ENCODE peak calls at places on chromosomes 5 and 9, in six cellular contexts. H is fibroblast of mammary gland, L is MM.1S, M is B cell, J is Peyer's patch, U is HCT116. I is an unnamed sample.

GRCh38 chr5:64869419-64869818 is 100.7 kb downstream of the CWC27 start:
- DNase-seq in H (peak), J (no peak), M (no peak), L (no peak), U (peak), I (no peak)

GRCh38 chr9:93620041-93620506 is 43.7 kb downstream of the PHF2 start:
- DNase-seq in L (no peak), U (no peak), J (peak), H (no peak), M (no peak), I (no peak)

GRCh38 chr5:135230326-135230925 is 168.6 kb downstream of the MACROH2A1 start:
- DNase-seq in M (no peak), H (peak), L (no peak), J (no peak), U (no peak), I (peak)

GRCh38 chr5:57002959-57003485 is 51.1 kb upstream of the MIER3 start:
- DNase-seq in M (no peak), U (no peak), H (no peak), L (no peak), J (no peak), I (no peak)

GRCh38 chr5:170752257-170753215 is 31.0 kb upstream of the GABRP start:
- DNase-seq in M (no peak), H (no peak), J (no peak), U (no peak), L (no peak), I (no peak)

GRCh38 chr9:70168521-70168920 is 90.3 kb upstream of the SMC5 start:
- DNase-seq in L (no peak), U (no peak), J (no peak), M (no peak), H (no peak), I (no peak)

GRCh38 chr5:37740331-37741066 is 99.3 kb downstream of the GDNF start:
- DNase-seq in H (peak), U (no peak), L (no peak), J (no peak), M (no peak), I (no peak)

GRCh38 chr5:95244479-95244878 is 40.4 kb downstream of the MCTP1 start:
- DNase-seq in M (no peak), L (no peak), J (no peak), H (no peak), U (no peak), I (no peak)

GRCh38 chr5:136666970-136667620 is 301.8 kb upstream of the TRPC7 start:
- DNase-seq in L (no peak), H (no peak), M (no peak), J (no peak), U (no peak), I (no peak)

GRCh38 chr9:120531683-120532300 is 48.2 kb downstream of the CDK5RAP2 start:
- DNase-seq in J (no peak), U (peak), L (peak), M (no peak), H (peak), I (peak)

GRCh38 chr5:17114233-17114632 is 103.2 kb upstream of the BASP1 start:
- DNase-seq in M (no peak), U (no peak), H (no peak), J (no peak), L (no peak), I (no peak)

GRCh38 chr5:82356808-82357671 is 78.9 kb upstream of the RPS23 start:
- DNase-seq in M (no peak), L (peak), H (peak), J (peak), U (peak), I (peak)

GRCh38 chr5:148620696-148621095 is 33.6 kb downstream of the HTR4 start:
- DNase-seq in J (no peak), L (peak), H (no peak), M (no peak), U (no peak), I (peak)

GRCh38 chr5:174307656-174308271 is 262.3 kb downstream of the NSG2 start:
- DNase-seq in L (no peak), H (no peak), M (no peak), U (no peak), J (no peak), I (no peak)

GRCh38 chr9:86389648-86390047 is 35.4 kb upstream of the TUT7 start:
- DNase-seq in U (no peak), M (no peak), J (no peak), H (no peak), L (no peak), I (no peak)

GRCh38 chr9:26565131-26565530 is 327.5 kb downstream of the CAAP1 start:
- DNase-seq in H (no peak), U (no peak), L (no peak), M (no peak), J (no peak), I (no peak)

GRCh38 chr9:22002038-22002437 is 7.1 kb downstream of the CDKN2B start:
- DNase-seq in L (no peak), M (no peak), H (no peak), U (no peak), J (no peak), I (no peak)

GRCh38 chr5:139543423-139543991 is 17.6 kb upstream of the UBE2D2 start:
- DNase-seq in H (no peak), U (no peak), L (peak), M (peak), J (peak), I (peak)

GRCh38 chr5:4082966-4083564 is 487.4 kb downstream of the IRX1 start:
- DNase-seq in U (no peak), L (no peak), J (no peak), H (peak), M (no peak), I (no peak)

GRCh38 chr5:137632716-137633115 is 103.2 kb downstream of the KLHL3 start:
- DNase-seq in L (no peak), J (no peak), M (no peak), H (no peak), U (no peak), I (no peak)

GRCh38 chr5:20102291-20102690 is 114.3 kb upstream of the CDH18 start:
- DNase-seq in L (no peak), U (no peak), H (no peak), J (no peak), M (no peak), I (no peak)

GRCh38 chr5:110854200-110854599 is 115.4 kb downstream of the SLC25A46 start:
- DNase-seq in L (no peak), M (no peak), U (no peak), H (peak), J (no peak), I (no peak)

GRCh38 chr9:16671591-16672137 is 198.8 kb downstream of the BNC2 start:
- DNase-seq in U (no peak), L (no peak), H (peak), J (no peak), M (no peak), I (peak)

GRCh38 chr5:158390556-158390955 is 531.6 kb upstream of the CLINT1 start:
- DNase-seq in H (peak), M (no peak), J (no peak), U (no peak), L (no peak), I (peak)

GRCh38 chr9:75869236-75869635 is 21.2 kb upstream of the PCSK5 start:
- DNase-seq in M (no peak), J (no peak), U (no peak), H (peak), L (no peak), I (no peak)

GRCh38 chr5:115086473-115086872 is 83.2 kb downstream of the TRIM36 start:
- DNase-seq in J (no peak), H (no peak), M (no peak), L (no peak), U (no peak), I (no peak)

GRCh38 chr5:55920784-55921183 is 69.6 kb downstream of the IL31RA start:
- DNase-seq in U (no peak), L (no peak), J (no peak), H (no peak), M (no peak), I (no peak)

DNA sequence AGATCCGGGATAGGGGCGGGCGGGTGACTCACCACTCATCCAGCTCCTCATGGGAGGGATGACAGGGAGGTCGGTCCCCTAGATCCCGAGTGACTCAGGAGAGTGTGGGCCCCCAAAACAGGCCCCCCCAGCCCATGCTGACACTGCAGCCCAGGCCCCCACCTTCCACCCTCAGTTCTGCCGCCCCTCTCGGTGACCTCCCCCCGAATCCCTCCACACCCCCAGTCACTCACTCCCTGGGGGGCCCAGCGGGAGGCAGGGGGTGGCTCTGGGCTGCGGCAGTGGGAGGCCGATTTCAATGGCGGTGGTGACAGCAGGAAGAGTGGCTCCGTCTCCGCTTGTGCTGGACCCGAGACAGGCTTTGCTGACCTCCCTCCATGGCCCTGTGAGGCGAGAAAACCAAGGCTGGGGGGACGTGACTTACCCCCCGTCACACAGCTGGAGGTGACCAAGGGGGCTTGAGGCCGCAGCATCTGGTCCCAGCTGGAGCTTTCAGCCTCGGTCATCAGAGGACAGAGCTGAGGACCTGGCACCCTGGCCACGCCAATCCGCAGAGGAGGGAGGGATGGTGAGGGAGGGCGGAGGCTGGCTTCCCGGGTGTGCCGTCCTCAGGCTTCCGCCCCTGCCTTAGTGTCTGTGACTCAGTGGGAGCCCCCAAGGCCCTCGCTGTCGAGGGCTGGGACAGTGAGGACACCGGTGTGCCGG is 9.0 kb downstream of the GPSM1 start:
- DNase-seq in M (no peak), L (no peak), H (peak), U (no peak), J (no peak), I (no peak)
- TF ChIP-seq CTCF in M (no peak), L (no peak), H (no peak), U (no peak), J (no peak), I (no peak)

GRCh38 chr9:36788534-36788933 is 215.8 kb downstream of the MELK start:
- DNase-seq in H (no peak), M (no peak), U (peak), L (no peak), J (no peak), I (peak)
- TF ChIP-seq CTCF in H (peak), M (no peak), U (peak), L (peak), J (no peak), I (peak)

GRCh38 chr9:11319477-11320060 is 706.8 kb upstream of the PTPRD start:
- DNase-seq in U (no peak), L (peak), M (no peak), J (no peak), H (peak), I (peak)
- TF ChIP-seq CTCF in U (no peak), L (peak), M (no peak), J (no peak), H (peak), I (no peak)

GRCh38 chr9:121599186-121599871 is 52.1 kb upstream of the DAB2IP start:
- DNase-seq in U (peak), H (no peak), J (no peak), M (no peak), L (no peak), I (no peak)

GRCh38 chr9:121596515-121596914 is 54.9 kb upstream of the DAB2IP start:
- DNase-seq in M (no peak), H (no peak), J (no peak), U (no peak), L (no peak), I (no peak)

GRCh38 chr9:121599872-121600585 is 51.4 kb upstream of the DAB2IP start:
- DNase-seq in L (no peak), U (no peak), M (no peak), J (no peak), H (no peak), I (no peak)

GRCh38 chr9:121597693-121598166 is 53.7 kb upstream of the DAB2IP start:
- DNase-seq in U (no peak), H (no peak), L (no peak), J (no peak), M (no peak), I (no peak)

GRCh38 chr9:121598167-121599000 is 53.0 kb upstream of the DAB2IP start:
- DNase-seq in M (no peak), L (no peak), H (peak), U (peak), J (no peak), I (no peak)
- TF ChIP-seq CTCF in M (no peak), L (no peak), H (no peak), U (no peak), J (no peak), I (no peak)

GRCh38 chr9:114652776-114653555 is 4.6 kb downstream of the TEX53 start:
- DNase-seq in L (no peak), J (no peak), U (no peak), M (no peak), H (peak), I (no peak)

GRCh38 chr9:114656301-114656700 is 1.3 kb downstream of the TEX53 start:
- DNase-seq in M (no peak), H (no peak), U (no peak), L (no peak), J (no peak), I (no peak)

GRCh38 chr9:114657705-114658104 is at the start of gene TEX53:
- DNase-seq in M (no peak), U (no peak), L (no peak), H (no peak), J (no peak), I (no peak)

GRCh38 chr9:114653556-114654159 is 3.9 kb downstream of the TEX53 start:
- DNase-seq in L (peak), U (peak), J (peak), M (peak), H (peak), I (peak)

GRCh38 chr9:114655689-114656088 is 1.9 kb downstream of the TEX53 start:
- DNase-seq in M (no peak), J (no peak), H (peak), U (no peak), L (no peak), I (no peak)
- TF ChIP-seq CTCF in M (no peak), J (no peak), H (no peak), U (no peak), L (no peak), I (no peak)

GRCh38 chr5:31231171-31231570 is 37.7 kb downstream of the CDH6 start:
- DNase-seq in U (no peak), M (no peak), J (no peak), H (no peak), L (no peak), I (no peak)

GRCh38 chr5:31237159-31237558 is 43.7 kb downstream of the CDH6 start:
- DNase-seq in H (peak), L (no peak), M (no peak), J (no peak), U (no peak), I (peak)

GRCh38 chr5:31236339-31236738 is 42.9 kb downstream of the CDH6 start:
- DNase-seq in M (no peak), J (no peak), U (no peak), H (no peak), L (no peak), I (no peak)

GRCh38 chr5:31235381-31235780 is 41.9 kb downstream of the CDH6 start:
- DNase-seq in J (no peak), U (no peak), H (no peak), L (no peak), M (no peak), I (no peak)

DNA sequence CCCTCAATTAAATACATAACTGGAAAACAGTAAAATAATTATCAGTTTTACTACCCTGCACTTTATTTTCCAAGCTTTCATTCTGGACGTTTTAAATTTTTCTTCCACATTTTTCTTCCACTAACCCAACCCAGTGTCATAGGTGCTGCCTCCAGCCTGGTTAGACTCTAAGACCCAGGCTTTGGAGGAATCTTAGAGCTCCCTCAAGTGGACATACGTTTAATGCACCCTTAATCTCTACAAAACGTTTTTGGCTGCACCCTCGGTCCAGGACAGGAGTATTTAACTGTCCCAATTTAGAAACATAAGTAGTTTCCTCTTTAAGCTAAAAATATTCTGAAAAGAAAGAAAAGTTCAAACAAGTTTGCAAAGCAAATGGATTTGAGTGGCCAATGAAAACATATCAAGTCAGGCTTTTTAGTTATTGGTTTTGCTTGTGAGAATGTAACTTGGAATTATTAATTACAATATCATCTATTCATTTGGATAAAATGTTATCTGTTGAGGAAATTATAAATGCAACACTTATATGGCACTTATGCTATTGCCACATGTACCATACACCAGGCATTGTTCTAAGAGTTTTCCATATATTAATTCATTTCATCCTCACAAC is 38.9 kb downstream of the CDH6 start:
- DNase-seq in J (no peak), H (peak), L (peak), M (no peak), U (peak), I (peak)
- TF ChIP-seq CTCF in J (no peak), H (peak), L (peak), M (peak), U (no peak), I (peak)

GRCh38 chr5:164137095-164137494 is 631.7 kb downstream of the MAT2B start:
- DNase-seq in L (no peak), J (no peak), M (no peak), U (no peak), H (no peak), I (no peak)
- TF ChIP-seq CTCF in L (no peak), J (no peak), M (no peak), U (no peak), H (no peak), I (no peak)

GRCh38 chr9:9847750-9848149 is 765.1 kb downstream of the PTPRD start:
- DNase-seq in J (no peak), M (no peak), L (peak), H (no peak), U (no peak), I (no peak)
- TF ChIP-seq CTCF in J (no peak), M (no peak), L (no peak), H (no peak), U (no peak), I (no peak)